ENCODE peak calls at places on chromosomes 5 and 9, in eight cellular contexts. H, F, R, Y, Z, P, K and G are unnamed samples.

GRCh38 chr9:5442400-5443011 is 4.8 kb upstream of the PLGRKT start:
- DNase-seq in F (no peak), R (no peak), K (peak; percentile 65), H (no peak), P (peak; percentile 58), Y (no peak), Z (no peak), G (no peak)

GRCh38 chr9:121972501-121972981 is 120.6 kb downstream of the TTLL11 start:
- DNase-seq in F (peak; percentile 89), Y (peak; percentile 72), Z (peak; percentile 87), K (no peak), R (no peak), H (no peak), P (no peak), G (peak; percentile 71)

GRCh38 chr9:130017035-130017909 is 25.7 kb downstream of the FNBP1 start:
- DNase-seq in Y (no peak), P (no peak), F (no peak), R (no peak), Z (no peak), H (no peak), K (no peak), G (no peak)

GRCh38 chr9:76729116-76729515 is 35.1 kb upstream of the PCA3 start:
- DNase-seq in R (no peak), F (no peak), K (no peak), Z (no peak), Y (no peak), H (no peak), P (no peak), G (no peak)

GRCh38 chr9:129775443-129775842 is 22.6 kb upstream of the PTGES start:
- DNase-seq in H (no peak), Y (no peak), P (no peak), F (no peak), K (no peak), R (no peak), Z (no peak), G (no peak)

GRCh38 chr5:133707629-133708028 is 95.3 kb upstream of the FSTL4 start:
- DNase-seq in P (no peak), H (no peak), F (no peak), K (no peak), Y (no peak), R (no peak), Z (no peak), G (no peak)

GRCh38 chr5:143406408-143406807 is 2.9 kb upstream of the NR3C1 start:
- DNase-seq in H (no peak), P (no peak), F (no peak), R (no peak), Y (no peak), K (no peak), Z (no peak), G (no peak)

GRCh38 chr9:113388833-113389232 is 12.0 kb upstream of the HDHD3 start:
- DNase-seq in Z (no peak), K (no peak), R (no peak), Y (no peak), H (no peak), F (no peak), P (no peak), G (no peak)

GRCh38 chr9:133371261-133371711 is 4.6 kb downstream of the SURF4 start:
- DNase-seq in Y (no peak), Z (no peak), H (no peak), K (no peak), P (peak; percentile 78), F (no peak), R (peak; percentile 71), G (no peak)

GRCh38 chr5:157348049-157348400 is 82.1 kb downstream of the CYFIP2 start:
- DNase-seq in Y (no peak), Z (no peak), H (no peak), F (no peak), K (no peak), R (no peak), P (no peak), G (no peak)

GRCh38 chr5:92634883-92635282 is 946.1 kb downstream of the NR2F1-AS1 start:
- DNase-seq in Y (no peak), K (no peak), F (no peak), H (no peak), P (no peak), R (no peak), Z (no peak), G (no peak)

GRCh38 chr9:15915711-15916110 is 362.9 kb downstream of the CCDC171 start:
- DNase-seq in P (no peak), F (no peak), H (no peak), Z (no peak), Y (no peak), R (no peak), K (no peak), G (peak; percentile 0)

GRCh38 chr9:112783551-112783954 is 33.0 kb downstream of the SNX30 start:
- DNase-seq in K (peak; percentile 13), Y (no peak), Z (no peak), H (no peak), R (no peak), P (no peak), F (no peak), G (no peak)

GRCh38 chr5:65808818-65809217 is 86.8 kb downstream of the NLN start:
- DNase-seq in K (no peak), Y (no peak), H (no peak), Z (no peak), R (no peak), P (no peak), F (no peak), G (no peak)

GRCh38 chr5:26569929-26570258 is 468.5 kb downstream of the CDH9 start:
- DNase-seq in R (no peak), K (no peak), Y (no peak), Z (no peak), P (no peak), H (no peak), F (no peak), G (no peak)

GRCh38 chr5:100799166-100799565 is 103.9 kb downstream of the ST8SIA4 start:
- DNase-seq in Y (no peak), F (no peak), Z (no peak), P (no peak), H (no peak), R (no peak), K (no peak), G (no peak)

GRCh38 chr5:141799507-141800167 is 78.6 kb downstream of the PCDH1 start:
- DNase-seq in P (no peak), Y (no peak), H (no peak), R (no peak), Z (no peak), F (no peak), K (no peak), G (no peak)

GRCh38 chr9:98208635-98209034 is 16.2 kb upstream of the CORO2A start:
- DNase-seq in H (no peak), P (no peak), R (no peak), K (no peak), Y (no peak), Z (no peak), F (no peak), G (no peak)

GRCh38 chr9:98968596-98969337 is 25.1 kb downstream of the COL15A1 start:
- DNase-seq in H (no peak), F (no peak), K (no peak), R (no peak), Y (no peak), Z (no peak), P (no peak), G (no peak)

GRCh38 chr5:150215978-150216944 is 26.4 kb downstream of the SLC6A7 start:
- DNase-seq in F (no peak), H (no peak), P (no peak), K (no peak), Y (no peak), Z (no peak), R (no peak), G (no peak)

GRCh38 chr9:78559449-78559885 is 262.5 kb downstream of the PSAT1 start:
- DNase-seq in Z (no peak), Y (no peak), K (no peak), P (no peak), F (no peak), R (no peak), H (peak; percentile 51), G (no peak)

GRCh38 chr5:58317009-58317408 is 142.9 kb downstream of the PLK2 start:
- DNase-seq in F (no peak), R (no peak), P (no peak), K (no peak), H (no peak), Z (no peak), Y (no peak), G (no peak)

GRCh38 chr5:98372351-98372750 is 401.1 kb upstream of the RGMB start:
- DNase-seq in Z (no peak), K (no peak), P (no peak), R (no peak), F (no peak), H (no peak), Y (no peak), G (no peak)

GRCh38 chr9:28032178-28032532 is 458.9 kb upstream of the C9orf72 start:
- DNase-seq in F (no peak), P (no peak), R (no peak), Y (no peak), Z (no peak), H (no peak), K (no peak), G (no peak)

GRCh38 chr5:33332804-33333203 is 108.0 kb upstream of the TARS1 start:
- DNase-seq in P (no peak), R (no peak), H (no peak), F (no peak), K (no peak), Y (no peak), Z (no peak), G (no peak)

GRCh38 chr5:133108481-133108921 is 56.7 kb downstream of the HSPA4 start:
- DNase-seq in F (no peak), R (no peak), Z (no peak), Y (no peak), P (no peak), K (no peak), H (no peak), G (no peak)

GRCh38 chr9:112760821-112761220 is 10.3 kb downstream of the SNX30 start:
- DNase-seq in F (no peak), Y (no peak), P (no peak), H (no peak), R (no peak), Z (no peak), K (no peak), G (no peak)

GRCh38 chr5:31939151-31939550 is 235.0 kb downstream of the GOLPH3 start:
- DNase-seq in Y (no peak), H (no peak), P (no peak), K (no peak), R (no peak), Z (no peak), F (no peak), G (no peak)
- H3K4me3 ChIP-seq in Y (no peak overlapping the region), H (no peak overlapping the region), P (no peak overlapping the region), K (no peak overlapping the region), R (no peak overlapping the region), Z (no peak overlapping the region), F (no peak overlapping the region), G (no peak overlapping the region)

GRCh38 chr9:131476777-131477345 is 25.9 kb upstream of the POMT1 start:
- DNase-seq in F (no peak), Z (no peak), Y (no peak), P (no peak), R (no peak), H (no peak), K (no peak), G (no peak)
- H3K4me3 ChIP-seq in F (no peak overlapping the region), Z (no peak overlapping the region), Y (no peak overlapping the region), P (no peak overlapping the region), R (no peak overlapping the region), H (no peak overlapping the region), K (no peak overlapping the region), G (no peak overlapping the region)

GRCh38 chr5:73436535-73437125 is 11.9 kb downstream of the FOXD1 start:
- DNase-seq in H (no peak), Y (no peak), F (no peak), R (no peak), Z (no peak), P (no peak), K (no peak), G (no peak)
- H3K4me3 ChIP-seq in H (peak overlapping the region; percentile 24), Y (peak overlapping the region; percentile 46), F (no peak overlapping the region), R (no peak overlapping the region), Z (no peak overlapping the region), P (no peak overlapping the region), K (no peak overlapping the region), G (peak overlapping the region; percentile 49)

GRCh38 chr5:154753792-154754191 is 1.4 kb upstream of the LARP1 start:
- DNase-seq in P (no peak), Y (no peak), K (peak; percentile 43), F (peak; percentile 49), H (peak; percentile 84), Z (peak; percentile 61), R (no peak), G (no peak)
- H3K4me3 ChIP-seq in P (peak overlapping the region; percentile 48), Y (no peak overlapping the region), K (peak overlapping the region; percentile 66), F (peak overlapping the region; percentile 14), H (peak overlapping the region; percentile 51), Z (no peak overlapping the region), R (no peak overlapping the region), G (peak overlapping the region; percentile 55)